ENCODE peak calls at places on chromosomes 11 and 22, in six cellular contexts. Y is neural progenitor cell, A is uterus, P is A549, S is fibroblast of lung, T is HCT116. I is an unnamed sample.

GRCh38 chr22:50739279-50739691 is 1.3 kb downstream of the ACR start:
- DNase-seq in Y (no peak), A (no peak), P (no peak), S (no peak), T (no peak), I (no peak)

GRCh38 chr11:95549276-95549675 is 240.3 kb downstream of the FAM76B start:
- DNase-seq in Y (no peak), A (no peak), P (no peak), S (no peak), T (no peak), I (no peak)

GRCh38 chr11:22512457-22512856 is 113.2 kb downstream of the FANCF start:
- DNase-seq in Y (no peak), A (no peak), P (no peak), S (peak; percentile 53), T (no peak), I (no peak)

GRCh38 chr11:64484308-64485061 is 106.5 kb upstream of the SLC22A12 start:
- DNase-seq in Y (no peak), A (no peak), P (no peak), S (no peak), T (no peak), I (no peak)

GRCh38 chr11:72511393-72512047 is 77.2 kb upstream of the CLPB start:
- DNase-seq in Y (no peak), A (no peak), P (no peak), S (peak; percentile 41), T (no peak), I (no peak)

GRCh38 chr11:28619870-28620540 is 511.8 kb downstream of the METTL15 start:
- DNase-seq in Y (no peak), A (no peak), P (peak; percentile 15), S (peak; percentile 81), T (no peak), I (no peak)

GRCh38 chr22:49012695-49013094 is 815.0 kb downstream of the BRD1 start:
- DNase-seq in Y (no peak), A (no peak), P (no peak), S (no peak), T (no peak), I (no peak)

GRCh38 chr11:79237676-79238075 is 203.2 kb downstream of the TENM4 start:
- DNase-seq in Y (no peak), A (peak; percentile 22), P (no peak), S (peak; percentile 98), T (no peak), I (no peak)

GRCh38 chr11:72179804-72180396 is 12.0 kb upstream of the FOLR1 start:
- DNase-seq in Y (no peak), A (no peak), P (no peak), S (peak; percentile 52), T (no peak), I (no peak)

GRCh38 chr11:113505541-113506375 is 30.6 kb upstream of the DRD2 start:
- DNase-seq in Y (peak; percentile 33), A (no peak), P (no peak), S (peak; percentile 85), T (peak; percentile 22), I (peak; percentile 56)

GRCh38 chr11:67022961-67023956 is at the start of gene SYT12:
- DNase-seq in Y (peak; percentile 65), A (no peak), P (peak; percentile 35), S (peak; percentile 45), T (no peak), I (no peak)

GRCh38 chr11:128632151-128632791 is 44.9 kb upstream of the ETS1 start:
- DNase-seq in Y (peak; percentile 80), A (no peak), P (no peak), S (peak; percentile 60), T (peak; percentile 19), I (no peak)

GRCh38 chr11:113603277-113604059 is 102.6 kb downstream of the TMPRSS5 start:
- DNase-seq in Y (no peak), A (no peak), P (no peak), S (peak; percentile 78), T (no peak), I (peak; percentile 53)

GRCh38 chr11:133782116-133782725 is 63.1 kb downstream of the SPATA19 start:
- DNase-seq in Y (no peak), A (no peak), P (no peak), S (no peak), T (no peak), I (no peak)

GRCh38 chr22:50220603-50221409 is 20.0 kb downstream of the SELENOO start:
- DNase-seq in Y (no peak), A (no peak), P (no peak), S (no peak), T (no peak), I (no peak)

GRCh38 chr11:45960387-45961110 is 38.1 kb downstream of the LARGE2 start:
- DNase-seq in Y (no peak), A (no peak), P (no peak), S (no peak), T (no peak), I (no peak)

GRCh38 chr11:70735976-70736375 is 337.6 kb downstream of the CTTN start:
- DNase-seq in Y (no peak), A (no peak), P (no peak), S (no peak), T (no peak), I (no peak)

GRCh38 chr22:39300198-39300830 is 19.1 kb downstream of the RPL3 start:
- DNase-seq in Y (no peak), A (no peak), P (no peak), S (no peak), T (no peak), I (no peak)

GRCh38 chr22:45194686-45195085 is 31.0 kb downstream of the NUP50 start:
- DNase-seq in Y (no peak), A (no peak), P (no peak), S (no peak), T (no peak), I (no peak)

GRCh38 chr11:57311109-57311936 is 13.4 kb downstream of the TNKS1BP1 start:
- DNase-seq in Y (peak; percentile 91), A (peak; percentile 98), P (peak; percentile 98), S (peak; percentile 98), T (peak; percentile 81), I (peak; percentile 32)

GRCh38 chr11:131486100-131486499 is 115.7 kb downstream of the NTM start:
- DNase-seq in Y (no peak), A (no peak), P (no peak), S (peak; percentile 23), T (no peak), I (no peak)

GRCh38 chr11:114399903-114400221 is 449 bp downstream of the C11orf71 start:
- DNase-seq in Y (peak; percentile 85), A (no peak), P (peak; percentile 6), S (no peak), T (no peak), I (no peak)

GRCh38 chr11:126150256-126150655 is 61.2 kb downstream of the RPUSD4 start:
- DNase-seq in Y (no peak), A (no peak), P (no peak), S (no peak), T (no peak), I (no peak)

GRCh38 chr11:9263840-9264380 is 1.2 kb downstream of the DENND5A start:
- DNase-seq in Y (no peak), A (no peak), P (peak; percentile 39), S (peak; percentile 26), T (no peak), I (no peak)

GRCh38 chr22:31952459-31952858 is 8.1 kb downstream of the YWHAH start:
- DNase-seq in Y (no peak), A (peak; percentile 42), P (peak; percentile 28), S (peak; percentile 94), T (no peak), I (no peak)

GRCh38 chr22:32686354-32686753 is 115.2 kb upstream of the TIMP3 start:
- DNase-seq in Y (no peak), A (no peak), P (no peak), S (peak; percentile 19), T (no peak), I (no peak)

GRCh38 chr22:20102203-20102780 is 13.6 kb upstream of the RANBP1 start:
- DNase-seq in Y (no peak), A (no peak), P (no peak), S (no peak), T (no peak), I (no peak)

GRCh38 chr11:9616858-9617257 is 43.4 kb downstream of the WEE1 start:
- DNase-seq in Y (no peak), A (no peak), P (no peak), S (no peak), T (no peak), I (no peak)

GRCh38 chr22:31093956-31094622 is 13.0 kb downstream of the SMTN start:
- DNase-seq in Y (no peak), A (peak; percentile 48), P (no peak), S (no peak), T (no peak), I (no peak)

GRCh38 chr22:38262051-38262795 is 10.6 kb downstream of the TMEM184B start:
- DNase-seq in Y (peak; percentile 65), A (peak; percentile 70), P (no peak), S (peak; percentile 34), T (no peak), I (peak; percentile 25)

GRCh38 chr22:45218974-45219373 is 21.7 kb downstream of the KIAA0930 start:
- DNase-seq in Y (no peak), A (no peak), P (no peak), S (peak; percentile 21), T (no peak), I (peak; percentile 19)

GRCh38 chr11:22711212-22711770 is 44.9 kb downstream of the GAS2 start:
- DNase-seq in Y (no peak), A (no peak), P (no peak), S (no peak), T (no peak), I (no peak)

GRCh38 chr22:22133910-22134309 is 110.7 kb upstream of the VPREB1 start:
- DNase-seq in Y (no peak), A (no peak), P (no peak), S (no peak), T (no peak), I (no peak)

GRCh38 chr22:49532831-49533802 is 294.6 kb downstream of the BRD1 start:
- DNase-seq in Y (no peak), A (no peak), P (no peak), S (no peak), T (no peak), I (no peak)

GRCh38 chr11:58788355-58789023 is 56.0 kb downstream of the GLYATL2 start:
- DNase-seq in Y (peak; percentile 57), A (no peak), P (peak; percentile 6), S (peak; percentile 38), T (peak; percentile 34), I (peak; percentile 3)

GRCh38 chr11:16364250-16364649 is 7.9 kb upstream of the SOX6 start:
- DNase-seq in Y (no peak), A (no peak), P (no peak), S (no peak), T (no peak), I (no peak)
- H3K27ac ChIP-seq in Y (no peak overlapping the region), A (no peak overlapping the region), P (no peak overlapping the region), S (no peak overlapping the region), T (no peak overlapping the region), I (no peak overlapping the region)

GRCh38 chr22:25192406-25192805 is 7.3 kb upstream of the CRYBB3 start:
- DNase-seq in Y (no peak), A (no peak), P (no peak), S (no peak), T (no peak), I (no peak)
- H3K27ac ChIP-seq in Y (no peak overlapping the region), A (no peak overlapping the region), P (no peak overlapping the region), S (no peak overlapping the region), T (no peak overlapping the region), I (no peak overlapping the region)

GRCh38 chr11:19241260-19242183 is 777 bp upstream of the E2F8 start:
- DNase-seq in Y (peak; percentile 80), A (no peak), P (peak; percentile 67), S (no peak), T (no peak), I (no peak)
- H3K27ac ChIP-seq in Y (no peak overlapping the region), A (no peak overlapping the region), P (peak overlapping the region; percentile 74), S (no peak overlapping the region), T (peak overlapping the region; percentile 61), I (no peak overlapping the region)

GRCh38 chr11:74672956-74673895 is 58.0 kb downstream of the CHRDL2 start:
- DNase-seq in Y (no peak), A (peak; percentile 98), P (peak; percentile 86), S (peak; percentile 97), T (no peak), I (no peak)
- H3K27ac ChIP-seq in Y (no peak overlapping the region), A (peak overlapping the region; percentile 95), P (peak overlapping the region; percentile 100), S (peak overlapping the region; percentile 86), T (no peak overlapping the region), I (peak overlapping the region; percentile 32)

I was measured in caudate nucleus.